ENCODE peak calls at places on chromosomes 5 and 9, in nine cellular contexts. S, V, L, G, Y, U, Z, B and E are unnamed samples.
A peak's percentile ranks its signal among the peaks of the same experiment; 100 is the strongest.

GRCh38 chr5:1888541-1889251 is 6.0 kb upstream of the IRX4 start:
- DNase-seq in S (no peak), V (no peak), L (no peak), G (no peak), Y (no peak), U (no peak), Z (no peak), B (no peak), E (no peak)

GRCh38 chr9:15155826-15156225 is 151.2 kb downstream of the TTC39B start:
- DNase-seq in S (no peak), V (no peak), L (no peak), G (peak; percentile 69), Y (peak; percentile 54), U (no peak), Z (no peak), B (peak; percentile 51), E (peak; percentile 73)

GRCh38 chr9:18905033-18905882 is 127.8 kb downstream of the SAXO1 start:
- DNase-seq in S (peak; percentile 70), V (no peak), L (no peak), G (peak; percentile 81), Y (peak; percentile 57), U (no peak), Z (no peak), B (peak; percentile 71), E (no peak)

GRCh38 chr9:6052520-6052919 is 37.1 kb upstream of the RANBP6 start:
- DNase-seq in S (no peak), V (no peak), L (no peak), G (no peak), Y (no peak), U (no peak), Z (no peak), B (no peak), E (no peak)

GRCh38 chr9:121567142-121568100 is 67.8 kb upstream of the GGTA1 start:
- DNase-seq in S (peak; percentile 28), V (no peak), L (no peak), G (no peak), Y (peak; percentile 17), U (no peak), Z (no peak), B (peak; percentile 36), E (peak; percentile 69)

GRCh38 chr9:75451505-75451904 is 363.2 kb downstream of the OSTF1 start:
- DNase-seq in S (no peak), V (no peak), L (no peak), G (peak; percentile 18), Y (no peak), U (no peak), Z (peak; percentile 2), B (peak; percentile 20), E (no peak)

GRCh38 chr9:2242778-2243395 is 227.7 kb downstream of the SMARCA2 start:
- DNase-seq in S (no peak), V (no peak), L (no peak), G (peak; percentile 33), Y (peak; percentile 46), U (no peak), Z (no peak), B (peak; percentile 18), E (no peak)

GRCh38 chr9:114879165-114879564 is 51.2 kb downstream of the TNFSF8 start:
- DNase-seq in S (no peak), V (no peak), L (no peak), G (no peak), Y (no peak), U (no peak), Z (no peak), B (no peak), E (no peak)

GRCh38 chr9:72187296-72187695 is 38.1 kb downstream of the GDA start:
- DNase-seq in S (no peak), V (no peak), L (no peak), G (no peak), Y (no peak), U (no peak), Z (no peak), B (no peak), E (no peak)

GRCh38 chr5:134020188-134020587 is 15.4 kb upstream of the VDAC1 start:
- DNase-seq in S (no peak), V (no peak), L (no peak), G (no peak), Y (no peak), U (peak; percentile 59), Z (no peak), B (no peak), E (no peak)

DNA sequence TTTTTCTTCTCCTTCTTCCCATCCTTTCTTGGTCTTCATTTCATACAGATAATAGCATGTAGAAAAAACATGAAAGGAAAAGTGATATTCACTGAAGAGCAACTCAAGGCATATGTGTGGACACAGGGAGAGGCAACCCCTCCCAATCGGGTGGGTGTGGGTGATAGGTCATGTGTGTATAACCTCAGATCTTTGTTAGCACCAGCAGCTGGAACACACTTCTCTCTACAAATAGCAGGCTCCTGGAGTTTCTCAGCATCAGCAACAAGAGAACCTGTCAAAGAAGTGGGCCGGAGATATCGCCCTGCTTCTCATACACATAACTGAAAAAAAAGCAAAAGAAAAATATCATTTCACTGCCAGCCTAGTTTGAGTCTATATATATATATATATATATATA is 426.4 kb downstream of the DTWD2 start:
- DNase-seq in S (no peak), V (no peak), L (no peak), G (no peak), Y (no peak), U (no peak), Z (no peak), B (no peak), E (no peak)
- H3K4me3 ChIP-seq in S (no peak overlapping the region), V (no peak overlapping the region), L (no peak overlapping the region), G (no peak overlapping the region), Y (no peak overlapping the region), U (no peak overlapping the region), Z (no peak overlapping the region), B (no peak overlapping the region), E (peak overlapping the region; percentile 10)

GRCh38 chr5:91277840-91278239 is 105.3 kb downstream of the ARRDC3 start:
- DNase-seq in S (no peak), V (no peak), L (no peak), G (peak; percentile 63), Y (no peak), U (no peak), Z (no peak), B (no peak), E (peak; percentile 46)

GRCh38 chr5:91281409-91281808 is 101.7 kb downstream of the ARRDC3 start:
- DNase-seq in S (peak; percentile 85), V (no peak), L (no peak), G (peak; percentile 91), Y (peak; percentile 69), U (no peak), Z (peak; percentile 93), B (peak; percentile 82), E (no peak)

GRCh38 chr5:91282210-91282609 is 100.9 kb downstream of the ARRDC3 start:
- DNase-seq in S (no peak), V (no peak), L (no peak), G (no peak), Y (no peak), U (no peak), Z (no peak), B (no peak), E (no peak)

GRCh38 chr5:91280942-91281269 is 102.2 kb downstream of the ARRDC3 start:
- DNase-seq in S (no peak), V (no peak), L (no peak), G (no peak), Y (no peak), U (no peak), Z (no peak), B (no peak), E (no peak)

DNA sequence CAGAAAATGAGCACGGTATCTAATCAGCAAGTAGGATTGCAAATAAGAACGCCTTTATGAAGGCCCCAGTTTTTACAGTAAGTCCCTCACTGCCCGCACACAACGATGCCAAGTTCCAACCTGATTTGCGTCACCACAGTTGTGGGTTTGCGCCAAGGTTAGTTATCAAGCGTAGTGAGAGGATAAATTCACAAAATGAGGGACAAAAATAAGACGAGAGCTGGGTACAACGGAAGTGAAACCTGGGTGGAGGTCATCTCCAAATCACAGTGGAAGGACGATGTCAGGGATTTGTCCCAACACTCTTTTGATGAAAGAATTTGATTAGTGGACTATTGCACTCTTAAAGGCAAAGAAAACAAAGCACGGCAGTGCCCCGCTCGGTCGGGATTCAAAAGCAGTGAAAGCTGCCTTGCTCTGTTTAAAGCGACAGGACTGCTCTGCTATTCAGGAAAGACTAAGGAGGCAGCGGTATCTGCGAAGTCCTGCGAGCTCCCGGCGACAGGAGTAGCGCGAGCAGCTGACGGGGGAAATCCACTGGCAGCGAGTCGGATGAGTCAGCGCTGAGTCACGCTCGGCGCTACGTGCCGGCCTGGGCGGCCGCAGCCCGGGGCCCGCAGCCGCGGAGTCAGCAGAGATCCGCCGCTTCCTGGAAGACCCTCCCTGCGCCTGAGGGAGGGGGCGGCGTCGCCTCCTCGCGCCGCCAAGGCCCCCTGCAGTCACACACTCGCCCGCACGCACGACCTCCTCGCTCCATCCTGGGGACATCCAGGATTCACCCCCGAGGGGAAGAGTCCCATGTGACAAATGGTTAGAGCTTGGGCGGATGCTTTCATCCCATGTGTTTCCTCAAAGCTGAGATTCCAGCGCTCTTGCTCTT is 102.8 kb downstream of the ARRDC3 start:
- DNase-seq in S (peak; percentile 99), V (peak; percentile 92), L (peak; percentile 93), G (peak; percentile 97), Y (peak; percentile 99), U (peak; percentile 92), Z (peak; percentile 96), B (peak; percentile 100), E (peak; percentile 96)
- TF ChIP-seq CTCF in S (no peak), V (no peak), L (no peak), G (no peak), Y (peak; percentile 9), U (no peak), Z (no peak), B (no peak), E (no peak)

GRCh38 chr5:56746553-56746952 is 68.8 kb upstream of the MAP3K1 start:
- DNase-seq in S (no peak), V (no peak), L (peak; percentile 33), G (no peak), Y (no peak), U (no peak), Z (no peak), B (no peak), E (no peak)
- H3K4me3 ChIP-seq in S (no peak overlapping the region), V (no peak overlapping the region), L (no peak overlapping the region), G (no peak overlapping the region), Y (no peak overlapping the region), U (no peak overlapping the region), Z (no peak overlapping the region), B (no peak overlapping the region), E (no peak overlapping the region)

GRCh38 chr9:117709936-117710335 is 5.7 kb downstream of the TLR4 start:
- DNase-seq in S (no peak), V (no peak), L (no peak), G (no peak), Y (no peak), U (no peak), Z (no peak), B (no peak), E (no peak)

GRCh38 chr9:117718701-117719100 is 14.5 kb downstream of the TLR4 start:
- DNase-seq in S (no peak), V (no peak), L (no peak), G (no peak), Y (no peak), U (no peak), Z (no peak), B (peak; percentile 39), E (no peak)

GRCh38 chr9:117718085-117718484 is 13.9 kb downstream of the TLR4 start:
- DNase-seq in S (no peak), V (peak; percentile 73), L (peak; percentile 89), G (no peak), Y (peak; percentile 56), U (no peak), Z (no peak), B (peak; percentile 69), E (no peak)

GRCh38 chr9:117715411-117715989 is 11.3 kb downstream of the TLR4 start:
- DNase-seq in S (no peak), V (no peak), L (no peak), G (no peak), Y (peak; percentile 71), U (no peak), Z (no peak), B (peak; percentile 36), E (no peak)

GRCh38 chr9:117714282-117714681 is 10.1 kb downstream of the TLR4 start:
- DNase-seq in S (no peak), V (peak; percentile 23), L (no peak), G (no peak), Y (no peak), U (peak; percentile 54), Z (no peak), B (no peak), E (no peak)
- TF ChIP-seq CTCF in S (no peak), V (peak; percentile 21), L (peak; percentile 32), G (no peak), Y (no peak), U (peak; percentile 19), Z (peak; percentile 26), B (no peak), E (peak; percentile 32)